ENCODE peak calls at places on chromosomes 4 and X, in eight cellular contexts. M is SW480, A is lower leg skin, H is glutamatergic neuron, X is osteocyte, E is HT-29, J is D341Med, T is pancreas. K is an unnamed sample.

GRCh38 chr4:189974056-189974455 is 33.4 kb downstream of the FRG1 start:
- DNase-seq in M (no peak), E (peak), X (no peak), A (no peak), H (no peak), J (peak), T (no peak), K (no peak)

GRCh38 chr4:185167205-185167604 is 24.1 kb downstream of the SLC25A4 start:
- DNase-seq in T (no peak), H (no peak), J (no peak), E (no peak), X (no peak), A (no peak), M (no peak), K (no peak)

GRCh38 chr4:125105561-125105960 is 209.2 kb upstream of the FAT4 start:
- DNase-seq in X (no peak), E (no peak), A (no peak), M (no peak), H (no peak), J (no peak), T (no peak), K (no peak)

GRCh38 chr4:183008492-183008891 is 90.6 kb upstream of the WWC2 start:
- DNase-seq in H (no peak), T (no peak), M (no peak), J (no peak), A (no peak), X (no peak), E (no peak), K (no peak)

GRCh38 chr4:6017800-6018199 is 431 bp downstream of the C4orf50 start:
- DNase-seq in E (no peak), H (no peak), M (no peak), T (no peak), A (no peak), J (no peak), X (no peak), K (no peak)

GRCh38 chr4:23425570-23425969 is 464.3 kb downstream of the PPARGC1A start:
- DNase-seq in E (no peak), X (no peak), T (no peak), J (no peak), A (no peak), M (no peak), H (no peak), K (no peak)

GRCh38 chr4:148557793-148558192 is 115.6 kb upstream of the NR3C2 start:
- DNase-seq in M (no peak), T (no peak), E (no peak), A (no peak), X (no peak), J (no peak), H (no peak), K (no peak)

GRCh38 chr4:77293426-77293825 is 136.4 kb downstream of the CCNG2 start:
- DNase-seq in A (no peak), T (no peak), H (no peak), E (no peak), J (no peak), X (no peak), M (no peak), K (no peak)

GRCh38 chr4:40576651-40577480 is 52.8 kb downstream of the RBM47 start:
- DNase-seq in H (no peak), J (no peak), T (peak), X (no peak), E (peak), M (peak), A (peak), K (peak)

GRCh38 chr4:1720163-1720983 is 750 bp downstream of the TMEM129 start:
- DNase-seq in H (peak), M (no peak), A (no peak), J (peak), E (no peak), X (no peak), T (peak), K (peak)

GRCh38 chrX:112513154-112513553 is 166.6 kb downstream of the LHFPL1 start:
- DNase-seq in X (no peak), M (no peak), H (no peak), E (no peak), T (no peak), J (no peak), A (no peak), K (no peak)

GRCh38 chr4:103996059-103996458 is 276.3 kb upstream of the TACR3 start:
- DNase-seq in X (no peak), M (peak), A (no peak), H (no peak), J (peak), E (peak), T (no peak), K (no peak)

GRCh38 chrX:107675823-107676555 is 47.7 kb downstream of the PRPS1 start:
- DNase-seq in M (no peak), A (peak), E (peak), X (no peak), J (no peak), T (no peak), H (no peak), K (no peak)

GRCh38 chr4:147842573-147842972 is 110.7 kb downstream of the ARHGAP10 start:
- DNase-seq in J (no peak), E (no peak), T (no peak), M (no peak), X (no peak), A (no peak), H (no peak), K (no peak)

GRCh38 chr4:57131849-57132745 is 21.9 kb upstream of the IGFBP7 start:
- DNase-seq in J (no peak), A (no peak), T (peak), H (no peak), M (peak), E (no peak), X (no peak), K (no peak)

GRCh38 chr4:109998867-109999303 is 86.2 kb downstream of the EGF start:
- DNase-seq in T (no peak), E (peak), J (peak), A (no peak), H (no peak), X (no peak), M (peak), K (no peak)

GRCh38 chr4:133594246-133595207 is 445.4 kb downstream of the PCDH10 start:
- DNase-seq in H (no peak), M (no peak), T (no peak), E (no peak), J (no peak), X (no peak), A (no peak), K (no peak)

GRCh38 chr4:67727124-67727850 is 26.3 kb upstream of the UBA6 start:
- DNase-seq in X (no peak), J (no peak), T (no peak), H (no peak), A (no peak), E (no peak), M (no peak), K (no peak)